ENCODE peak calls at places on chromosomes 6 and 20, in four cellular contexts. E is ovary; U is H9; Q is CD8-positive, alpha-beta T cell. D is an unnamed sample. For H3K4me1, the result is how much of the 10 kb centered on the place peaks cover.

GRCh38 chr20:62587757-62588402 is 54.4 kb upstream of the SLCO4A1 start:
- DNase-seq in E (no peak), Q (no peak), U (no peak), D (no peak)

GRCh38 chr20:11368965-11369711 is 548.6 kb upstream of the BTBD3 start:
- DNase-seq in Q (no peak), U (no peak), E (no peak), D (no peak)

GRCh38 chr20:46931699-46932098 is 37.1 kb downstream of the EYA2 start:
- DNase-seq in Q (no peak), E (no peak), U (no peak), D (no peak)

GRCh38 chr6:169162968-169163903 is 90.4 kb downstream of the THBS2 start:
- DNase-seq in E (no peak), Q (no peak), U (peak), D (no peak)

GRCh38 chr20:43017241-43018030 is 172.3 kb downstream of the PTPRT start:
- DNase-seq in Q (no peak), E (no peak), U (peak), D (no peak)

GRCh38 chr20:5000263-5001173 is 792 bp downstream of the SLC23A2 start:
- DNase-seq in U (peak), Q (no peak), E (peak), D (peak)

GRCh38 chr6:27893836-27894807 is 18.1 kb downstream of the OR2B2 start:
- DNase-seq in Q (peak), U (peak), E (peak), D (peak)

GRCh38 chr6:151430886-151431285 is 21.0 kb downstream of the RMND1 start:
- DNase-seq in E (no peak), Q (no peak), U (no peak), D (no peak)

GRCh38 chr6:18211338-18211737 is 53.0 kb downstream of the DEK start:
- DNase-seq in E (no peak), Q (no peak), U (no peak), D (no peak)

GRCh38 chr6:88899569-88900316 is 63.7 kb downstream of the RNGTT start:
- DNase-seq in Q (no peak), E (no peak), U (no peak), D (no peak)

GRCh38 chr6:88891135-88891845 is 72.1 kb downstream of the RNGTT start:
- DNase-seq in E (no peak), Q (no peak), U (no peak), D (no peak)

GRCh38 chr6:88895911-88896310 is 67.5 kb downstream of the RNGTT start:
- DNase-seq in E (no peak), U (no peak), Q (no peak), D (no peak)
- H3K4me1 ChIP-seq in E (under half), U (under half), Q (under half), D (under half)

DNA sequence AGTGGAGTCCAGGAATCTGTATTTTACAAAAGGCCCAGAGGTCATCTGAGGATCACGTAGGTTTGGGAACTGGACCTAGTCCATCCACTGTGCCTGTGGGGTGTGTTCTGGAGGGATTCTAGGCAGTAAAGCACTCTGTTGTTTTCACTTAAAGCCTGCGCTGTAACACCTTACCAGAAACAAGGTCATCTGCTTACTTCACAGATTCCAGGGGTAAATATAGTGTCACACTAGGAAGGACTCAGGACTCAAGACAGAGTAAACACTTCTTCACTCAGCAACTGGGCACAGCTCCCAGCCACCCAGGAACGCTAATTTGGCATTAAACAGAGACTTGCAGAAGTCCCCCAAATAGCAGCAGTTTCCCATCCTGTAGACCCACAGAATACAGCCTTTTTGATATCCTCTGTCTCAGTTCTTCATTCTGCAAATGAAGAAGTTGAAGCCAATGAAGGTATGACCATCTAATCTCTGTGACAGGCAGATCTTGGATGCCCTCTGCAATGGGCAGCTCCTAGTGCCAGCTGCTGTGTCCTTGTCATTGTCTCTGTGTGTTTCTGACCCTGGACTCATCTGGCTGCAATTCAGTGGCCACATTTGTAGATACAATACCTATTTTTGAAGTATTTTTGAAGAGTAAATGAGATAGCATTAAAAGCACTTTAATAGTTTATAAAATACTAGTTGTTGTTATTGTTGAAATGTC is 129.1 kb downstream of the SLC24A3 start:
- DNase-seq in U (no peak), Q (no peak), E (no peak), D (no peak)
- TF ChIP-seq CTCF in U (no peak), Q (no peak), E (no peak), D (no peak)

GRCh38 chr20:57473246-57474042 is 51.5 kb downstream of the CTCFL start:
- DNase-seq in E (no peak), U (no peak), Q (no peak), D (no peak)
- H3K4me1 ChIP-seq in E (under half), U (under half), Q (under half), D (under half)

GRCh38 chr20:2691127-2691526 is 1.5 kb upstream of the EBF4 start:
- DNase-seq in U (no peak), E (no peak), Q (no peak), D (no peak)
- TF ChIP-seq CTCF in U (no peak), E (no peak), Q (no peak), D (no peak)

GRCh38 chr20:32476684-32477593 is 108.2 kb downstream of the NOL4L start:
- DNase-seq in E (peak), Q (no peak), U (no peak), D (peak)
- H3K4me1 ChIP-seq in E (under half), Q (half or more), U (under half), D (half or more)

DNA sequence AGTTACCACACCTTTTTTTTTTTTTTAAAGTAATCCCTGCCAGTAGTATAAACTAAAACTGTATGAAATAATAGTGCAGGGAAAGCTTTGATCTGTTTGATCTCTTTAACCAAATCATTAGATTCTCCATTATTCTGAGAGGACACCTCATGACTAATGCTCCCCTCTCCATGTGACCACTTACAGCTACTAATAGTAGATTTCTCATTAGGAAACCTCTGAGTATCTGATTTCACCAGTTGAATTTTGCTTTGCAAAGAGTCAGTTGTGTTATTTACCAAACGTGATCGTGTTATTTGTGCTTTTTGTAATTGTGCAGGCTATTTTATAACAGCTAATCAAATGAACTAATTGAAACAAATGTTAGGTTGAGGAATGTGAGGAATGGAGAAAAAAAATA is 12.5 kb downstream of the CASP8AP2 start:
- DNase-seq in E (no peak), U (no peak), Q (no peak), D (no peak)
- TF ChIP-seq CTCF in E (no peak), U (no peak), Q (no peak), D (no peak)

DNA sequence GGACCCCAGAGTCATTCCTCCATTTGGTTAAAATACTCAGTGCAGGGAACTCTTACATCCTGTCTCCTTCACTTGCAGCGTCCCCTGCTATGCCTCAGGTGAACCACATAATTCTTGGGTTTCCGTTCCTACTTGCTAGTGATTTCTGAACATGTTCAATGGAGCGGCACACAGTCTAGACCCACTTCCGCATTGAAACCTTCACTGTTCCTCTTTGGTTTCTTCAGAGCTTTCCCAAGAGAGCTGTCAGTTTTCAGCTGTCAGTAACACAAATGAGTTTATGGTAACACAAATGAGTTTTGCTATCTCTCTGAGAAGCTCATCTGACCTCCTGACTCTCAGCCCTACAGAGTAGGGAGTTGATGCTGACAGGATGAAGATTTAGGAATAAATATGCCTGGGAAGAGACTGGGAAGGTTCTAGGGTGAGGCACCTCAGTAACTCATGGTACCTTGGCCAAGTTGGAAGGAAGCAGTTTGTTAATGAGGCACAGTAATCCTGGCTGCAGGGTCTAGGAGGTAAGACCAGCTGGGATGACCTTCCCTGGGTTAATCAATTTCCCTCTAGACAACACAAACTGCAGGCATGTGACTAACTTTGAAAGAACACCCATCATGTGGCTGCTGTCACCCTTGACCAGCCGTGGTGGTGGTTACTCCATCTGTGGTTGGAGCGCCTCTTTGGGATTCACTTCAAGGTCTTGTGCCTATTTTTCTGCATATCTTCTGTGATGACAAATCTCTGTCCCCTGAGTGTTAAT is 5.4 kb downstream of the SYS1 start:
- DNase-seq in Q (peak), U (peak), E (no peak), D (no peak)
- H3K4me1 ChIP-seq in Q (half or more), U (under half), E (under half), D (under half)

DNA sequence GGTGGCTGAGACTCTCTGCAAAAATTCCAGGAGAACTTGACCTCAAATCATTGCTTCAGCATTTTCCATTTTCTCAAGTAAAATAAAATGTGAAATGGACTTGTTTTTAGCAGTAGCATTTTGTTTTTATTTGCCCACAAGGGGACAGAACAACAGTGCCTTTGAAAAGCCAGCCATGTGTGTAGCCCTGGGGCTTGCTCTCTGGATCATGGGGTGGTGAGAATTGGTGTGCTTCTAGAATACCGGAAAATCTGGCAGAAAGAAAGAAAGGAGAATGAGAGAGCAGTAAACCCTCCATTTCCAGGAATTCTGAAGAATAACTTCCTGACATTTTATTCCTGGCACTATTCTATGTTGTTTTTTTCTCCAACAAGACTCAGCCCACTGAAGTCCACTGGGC is 254.7 kb upstream of the MOCS1 start:
- DNase-seq in Q (no peak), E (no peak), U (no peak), D (no peak)
- TF ChIP-seq CTCF in Q (no peak), E (no peak), U (no peak), D (no peak)

GRCh38 chr6:37517411-37517812 is 17.7 kb upstream of the CCDC167 start:
- DNase-seq in U (no peak), Q (peak), E (no peak), D (no peak)

GRCh38 chr6:37521674-37522073 is 22.0 kb upstream of the CCDC167 start:
- DNase-seq in Q (no peak), E (no peak), U (no peak), D (no peak)

GRCh38 chr6:37518116-37518515 is 18.4 kb upstream of the CCDC167 start:
- DNase-seq in Q (no peak), U (no peak), E (no peak), D (no peak)

GRCh38 chr6:37520926-37521325 is 21.2 kb upstream of the CCDC167 start:
- DNase-seq in Q (no peak), U (no peak), E (no peak), D (peak)

DNA sequence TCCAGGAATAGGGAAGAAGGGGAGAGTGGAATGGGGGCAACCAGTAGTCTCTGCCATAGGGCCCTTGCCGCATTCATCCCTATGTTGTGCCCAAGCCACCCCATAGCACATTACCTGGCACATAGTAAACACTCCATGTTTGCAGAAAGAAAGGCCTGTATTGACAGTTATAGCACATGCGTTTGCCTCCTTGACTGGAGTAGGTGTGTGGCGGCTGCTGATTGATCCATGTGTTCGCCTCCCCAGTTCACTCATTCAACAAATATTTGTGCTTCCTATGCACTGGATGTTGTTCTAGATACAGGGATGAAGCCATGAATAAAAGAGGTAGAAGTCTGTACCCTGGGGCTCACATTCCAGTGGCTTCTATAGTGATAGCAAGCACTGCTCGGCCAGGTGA is 19.8 kb upstream of the CCDC167 start:
- DNase-seq in U (no peak), E (no peak), Q (no peak), D (no peak)
- H3K4me1 ChIP-seq in U (under half), E (under half), Q (half or more), D (under half)

D was measured in pancreas.